ENCODE peak calls at places on chromosomes 7 and 10, in seven cellular contexts. B is heart right ventricle; X is aorta; Y is right cardiac atrium; V is HCT116; T is heart left ventricle; U is naive thymus-derived CD4-positive, alpha-beta T cell. S is an unnamed sample.

GRCh38 chr7:140209866-140210609 is 33.3 kb upstream of the KDM7A start:
- ATAC-seq in B (no peak), X (peak), Y (no peak), V (no peak), T (no peak), U (peak), S (no peak)

GRCh38 chr10:72753760-72754231 is 61.9 kb downstream of the MCU start:
- ATAC-seq in B (peak), X (no peak), Y (no peak), V (no peak), T (no peak), U (peak), S (no peak)

GRCh38 chr10:15419279-15419874 is 48.3 kb upstream of the FAM171A1 start:
- ATAC-seq in B (peak), X (peak), Y (peak), V (peak), T (no peak), U (peak), S (no peak)

GRCh38 chr10:70759769-70760168 is 25.4 kb downstream of the TBATA start:
- ATAC-seq in B (peak), X (no peak), Y (no peak), V (no peak), T (no peak), U (no peak), S (no peak)

GRCh38 chr10:58746470-58747185 is 234.0 kb downstream of the BICC1 start:
- ATAC-seq in B (no peak), X (peak), Y (no peak), V (no peak), T (no peak), U (no peak), S (no peak)

GRCh38 chr10:2619472-2619871 is 447.9 kb upstream of the PFKP start:
- ATAC-seq in B (no peak), X (no peak), Y (no peak), V (no peak), T (no peak), U (no peak), S (no peak)

GRCh38 chr10:124606822-124607221 is 137.4 kb downstream of the FAM53B start:
- ATAC-seq in B (no peak), X (no peak), Y (no peak), V (no peak), T (no peak), U (no peak), S (no peak)

GRCh38 chr10:129193148-129193547 is 273.9 kb upstream of the MGMT start:
- ATAC-seq in B (peak), X (peak), Y (peak), V (no peak), T (no peak), U (no peak), S (peak)

GRCh38 chr10:43386981-43387677 is 15.7 kb downstream of the FXYD4 start:
- ATAC-seq in B (no peak), X (no peak), Y (no peak), V (no peak), T (no peak), U (no peak), S (no peak)

GRCh38 chr10:124975977-124976514 is 34.1 kb downstream of the ZRANB1 start:
- ATAC-seq in B (peak), X (no peak), Y (no peak), V (no peak), T (no peak), U (peak), S (no peak)

GRCh38 chr7:18693401-18693800 is 197.9 kb downstream of the HDAC9 start:
- ATAC-seq in B (peak), X (peak), Y (peak), V (peak), T (no peak), U (no peak), S (peak)

GRCh38 chr7:104973909-104974415 is 40.0 kb upstream of the KMT2E start:
- ATAC-seq in B (peak), X (peak), Y (peak), V (no peak), T (peak), U (peak), S (peak)

GRCh38 chr10:23693895-23694294 is 255.0 kb downstream of the OTUD1 start:
- ATAC-seq in B (no peak), X (no peak), Y (no peak), V (no peak), T (no peak), U (no peak), S (no peak)

GRCh38 chr7:41006591-41006990 is 696.3 kb downstream of the INHBA start:
- ATAC-seq in B (no peak), X (no peak), Y (no peak), V (peak), T (no peak), U (no peak), S (no peak)

GRCh38 chr7:41007351-41007751 is 695.5 kb downstream of the INHBA start:
- ATAC-seq in B (no peak), X (no peak), Y (peak), V (peak), T (no peak), U (no peak), S (no peak)

GRCh38 chr7:41010967-41011366 is 691.9 kb downstream of the INHBA start:
- ATAC-seq in B (peak), X (no peak), Y (peak), V (no peak), T (peak), U (no peak), S (peak)

GRCh38 chr7:41013117-41013516 is 689.8 kb downstream of the INHBA start:
- ATAC-seq in B (peak), X (no peak), Y (no peak), V (no peak), T (no peak), U (no peak), S (no peak)

DNA sequence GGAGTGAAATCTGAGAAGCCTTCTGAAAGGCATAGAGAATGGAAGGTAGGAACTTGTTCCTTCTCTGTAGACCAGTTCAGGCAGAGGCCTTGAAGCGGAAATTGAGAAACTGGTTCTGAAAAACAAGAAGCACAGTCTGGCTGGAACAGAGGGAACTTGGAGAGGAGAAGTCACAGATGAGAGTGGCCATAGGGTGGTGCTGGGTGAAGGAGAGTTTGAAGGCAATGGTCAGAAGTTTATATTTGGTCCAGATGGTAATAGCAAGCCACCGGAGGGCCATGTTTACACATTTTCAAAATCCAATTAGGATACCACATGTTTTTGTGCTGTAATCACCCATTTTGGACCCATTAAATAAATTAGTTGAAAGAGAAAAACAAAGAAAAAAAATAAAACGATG is 692.5 kb downstream of the INHBA start:
- ATAC-seq in B (peak), X (no peak), Y (peak), V (no peak), T (peak), U (peak), S (peak)
- H3K27ac ChIP-seq in B (no peak), X (no peak), Y (no peak), V (no peak), T (peak), U (no peak), S (peak)

GRCh38 chr7:110051386-110051785 is 1039.5 kb upstream of the LRRN3 start:
- ATAC-seq in B (no peak), X (no peak), Y (no peak), V (no peak), T (no peak), U (no peak), S (no peak)

GRCh38 chr7:110050831-110051230 is 1040.1 kb upstream of the LRRN3 start:
- ATAC-seq in B (no peak), X (no peak), Y (no peak), V (no peak), T (no peak), U (no peak), S (no peak)
- H3K27ac ChIP-seq in B (no peak), X (no peak), Y (no peak), V (no peak), T (no peak), U (no peak), S (no peak)

GRCh38 chr10:86862373-86862772 is 95.0 kb downstream of the MMRN2 start:
- ATAC-seq in B (peak), X (peak), Y (peak), V (no peak), T (no peak), U (no peak), S (no peak)
- H3K27ac ChIP-seq in B (no peak), X (no peak), Y (no peak), V (no peak), T (no peak), U (no peak), S (peak)

GRCh38 chr7:2249744-2250323 is 7.8 kb downstream of the NUDT1 start:
- ATAC-seq in B (no peak), X (peak), Y (peak), V (no peak), T (no peak), U (no peak), S (no peak)
- H3K27ac ChIP-seq in B (no peak), X (no peak), Y (no peak), V (no peak), T (peak), U (no peak), S (peak)

DNA sequence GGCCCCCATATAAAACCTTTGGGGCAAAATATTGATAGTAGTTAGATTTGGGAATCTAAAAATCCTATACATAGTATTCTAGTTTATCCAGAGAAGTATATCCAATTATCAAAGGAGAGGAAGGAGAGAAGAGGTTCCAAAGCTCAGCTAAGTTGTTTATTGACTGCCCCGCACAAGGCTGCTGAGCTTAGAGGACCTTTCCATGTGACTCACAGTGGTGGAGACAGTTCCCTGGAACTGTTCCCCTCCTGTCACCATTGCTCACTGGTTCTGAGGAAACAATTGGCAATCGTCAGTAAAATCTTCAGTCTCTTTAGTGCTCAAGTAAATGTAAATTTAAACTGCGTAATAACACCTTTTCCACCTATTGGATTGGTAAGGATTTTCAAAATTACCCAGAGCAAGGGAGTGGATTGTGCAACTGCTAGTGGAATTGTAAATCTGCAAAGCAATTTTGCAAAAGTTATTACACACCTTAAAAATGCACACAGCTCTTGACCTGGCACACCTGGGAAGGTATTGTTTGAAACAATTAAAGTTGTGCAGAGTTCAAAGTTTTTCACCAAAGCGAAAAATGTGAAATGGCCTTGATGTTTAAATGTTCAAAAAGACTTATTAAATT is 63.1 kb downstream of the EEPD1 start:
- ATAC-seq in B (peak), X (peak), Y (peak), V (no peak), T (no peak), U (no peak), S (peak)
- H3K27ac ChIP-seq in B (no peak), X (no peak), Y (no peak), V (no peak), T (no peak), U (no peak), S (peak)

GRCh38 chr7:20787658-20788057 is 972 bp upstream of the SP8 start:
- ATAC-seq in B (no peak), X (no peak), Y (no peak), V (no peak), T (no peak), U (no peak), S (no peak)

GRCh38 chr7:20786421-20786778 is 286 bp downstream of the SP8 start:
- ATAC-seq in B (no peak), X (no peak), Y (no peak), V (peak), T (no peak), U (no peak), S (no peak)

GRCh38 chr7:20785211-20786048 is 1.3 kb downstream of the SP8 start:
- ATAC-seq in B (peak), X (no peak), Y (peak), V (no peak), T (no peak), U (no peak), S (no peak)

GRCh38 chr7:20786049-20786412 is 655 bp downstream of the SP8 start:
- ATAC-seq in B (no peak), X (no peak), Y (no peak), V (no peak), T (no peak), U (no peak), S (no peak)

DNA sequence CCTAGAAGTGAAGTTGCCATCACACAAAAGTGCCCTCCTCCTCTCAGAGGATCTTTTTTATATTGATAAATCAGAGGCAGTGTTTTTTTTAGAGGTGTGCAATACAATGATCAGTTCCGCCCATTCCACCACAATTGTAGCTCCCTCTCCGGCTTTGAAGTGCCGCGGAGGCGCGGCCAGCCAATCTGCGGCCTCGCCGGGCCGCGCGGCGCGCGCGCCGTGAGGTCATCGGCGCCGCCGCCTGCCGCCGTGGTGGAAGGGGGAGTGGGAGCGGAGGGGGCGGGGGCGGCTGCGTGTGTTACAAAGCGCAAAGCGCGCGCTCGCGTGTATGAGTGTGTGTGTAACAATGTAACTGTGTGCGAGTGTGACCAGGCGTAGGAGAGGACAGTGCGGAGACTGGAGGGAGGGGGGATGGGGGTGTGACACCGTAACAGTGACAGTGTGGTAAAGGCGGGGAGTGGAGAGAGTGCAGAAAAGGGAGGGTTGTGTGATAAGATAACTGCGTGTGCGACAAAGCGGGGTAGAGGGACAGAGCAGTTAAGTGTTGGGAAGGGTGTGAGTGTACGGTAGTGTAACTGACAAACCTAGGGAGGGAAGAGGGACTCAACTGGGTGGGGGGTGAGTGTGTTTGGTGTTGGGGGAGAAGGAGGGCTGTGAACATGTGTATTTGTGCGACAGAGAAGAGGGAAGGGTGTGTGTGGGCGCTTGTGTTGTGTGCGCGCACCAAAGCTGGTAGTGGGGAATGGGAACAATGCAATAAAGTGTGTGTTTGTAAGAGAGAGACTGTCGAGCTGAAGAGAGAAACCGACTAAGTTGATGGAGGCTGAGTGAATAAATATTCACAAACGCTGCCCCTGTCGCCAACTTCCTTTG is at the start of gene SP8:
- ATAC-seq in B (peak), X (no peak), Y (peak), V (peak), T (no peak), U (peak), S (no peak)
- H3K27ac ChIP-seq in B (no peak), X (no peak), Y (no peak), V (no peak), T (no peak), U (no peak), S (no peak)

GRCh38 chr7:106465704-106466468 is 181.1 kb upstream of the NAMPT start:
- ATAC-seq in B (peak), X (no peak), Y (peak), V (no peak), T (no peak), U (no peak), S (peak)

GRCh38 chr7:106464651-106465050 is 179.9 kb upstream of the NAMPT start:
- ATAC-seq in B (no peak), X (no peak), Y (no peak), V (no peak), T (no peak), U (no peak), S (peak)

GRCh38 chr7:106462914-106463482 is 178.2 kb upstream of the NAMPT start:
- ATAC-seq in B (no peak), X (no peak), Y (no peak), V (no peak), T (no peak), U (no peak), S (no peak)

GRCh38 chr7:106462365-106462859 is 177.6 kb upstream of the NAMPT start:
- ATAC-seq in B (peak), X (peak), Y (peak), V (peak), T (no peak), U (peak), S (peak)

DNA sequence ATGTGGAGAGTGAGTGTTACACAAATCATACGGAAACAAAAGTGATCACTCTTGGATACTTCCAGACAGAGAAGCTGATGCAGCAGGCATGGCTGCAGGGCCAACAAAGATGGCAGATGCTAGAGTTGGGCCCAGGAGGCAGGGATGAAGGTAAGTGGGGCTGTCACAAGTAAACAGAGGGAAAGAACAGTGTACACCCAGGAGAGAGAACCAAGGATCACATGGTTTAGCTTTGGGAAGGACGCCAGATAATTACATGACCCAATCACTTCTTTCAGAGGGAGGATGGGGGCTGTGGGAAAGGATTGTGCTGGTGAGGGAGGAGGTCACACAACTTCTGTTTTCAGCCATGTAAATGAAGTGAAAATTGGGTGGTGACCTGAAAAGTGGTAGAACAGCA is 179.4 kb upstream of the NAMPT start:
- ATAC-seq in B (no peak), X (no peak), Y (no peak), V (no peak), T (no peak), U (no peak), S (peak)
- H3K27ac ChIP-seq in B (no peak), X (no peak), Y (no peak), V (no peak), T (no peak), U (no peak), S (no peak)

DNA sequence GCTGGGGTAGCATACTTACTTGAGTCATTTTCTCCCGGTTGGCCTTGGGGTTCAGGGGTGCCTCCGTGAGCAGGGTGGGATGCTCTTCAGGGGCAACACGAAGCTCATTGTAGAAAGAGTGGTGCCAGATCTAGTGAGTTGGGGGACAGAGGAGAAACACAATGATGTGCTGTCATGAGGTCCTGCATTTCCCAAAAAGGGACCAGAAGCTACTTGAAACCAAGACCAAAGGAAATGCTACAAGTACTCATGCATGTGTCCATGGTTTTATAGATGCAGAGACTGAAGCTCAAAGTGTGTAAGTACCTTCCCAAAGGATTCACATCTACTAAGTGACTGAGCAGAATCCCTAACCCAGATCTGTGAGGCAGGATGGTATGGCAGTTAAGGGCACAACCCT is 8.8 kb downstream of the ACTA2 start:
- ATAC-seq in B (no peak), X (no peak), Y (no peak), V (no peak), T (no peak), U (no peak), S (no peak)
- H3K27ac ChIP-seq in B (no peak), X (peak), Y (no peak), V (no peak), T (no peak), U (no peak), S (peak)

S was measured in gastroesophageal sphincter.